ENCODE peak calls at places on chromosome 6, in nine cellular contexts. L is psoas muscle; O is naive thymus-derived CD8-positive, alpha-beta T cell; H is transverse colon; Q is neural progenitor cell; U is suprapubic skin; R is ureter; Z is HCT116; S is lower lobe of right lung. P is an unnamed sample.
A peak's percentile ranks its signal among the peaks of the same experiment; 100 is the strongest.

GRCh38 chr6:128655978-128656498 is 135.6 kb upstream of the PTPRK start:
- DNase-seq in L (no peak), O (no peak), H (no peak), Q (peak; percentile 15), U (no peak), R (no peak), Z (peak; percentile 85), S (no peak), P (no peak)

GRCh38 chr6:115783402-115784061 is 277.2 kb downstream of the FRK start:
- DNase-seq in L (no peak), O (no peak), H (no peak), Q (no peak), U (no peak), R (no peak), Z (no peak), S (no peak), P (no peak)

GRCh38 chr6:28211840-28212509 is 13.1 kb upstream of the ZSCAN9 start:
- DNase-seq in L (no peak), O (no peak), H (no peak), Q (peak; percentile 38), U (no peak), R (no peak), Z (no peak), S (no peak), P (no peak)

GRCh38 chr6:6315660-6316059 is 4.8 kb downstream of the F13A1 start:
- DNase-seq in L (no peak), O (no peak), H (peak; percentile 41), Q (peak; percentile 68), U (no peak), R (no peak), Z (peak; percentile 52), S (no peak), P (no peak)

GRCh38 chr6:137304020-137304780 is 85.0 kb upstream of the IFNGR1 start:
- DNase-seq in L (no peak), O (no peak), H (no peak), Q (no peak), U (no peak), R (no peak), Z (no peak), S (no peak), P (no peak)

GRCh38 chr6:137637161-137637560 is 143.0 kb upstream of the OLIG3 start:
- DNase-seq in L (no peak), O (no peak), H (no peak), Q (no peak), U (no peak), R (peak; percentile 45), Z (no peak), S (no peak), P (no peak)

GRCh38 chr6:161153725-161154124 is 120.1 kb downstream of the AGPAT4 start:
- DNase-seq in L (no peak), O (no peak), H (no peak), Q (no peak), U (no peak), R (no peak), Z (no peak), S (no peak), P (no peak)

GRCh38 chr6:158856261-158856660 is 37.1 kb upstream of the EZR start:
- DNase-seq in L (no peak), O (no peak), H (no peak), Q (no peak), U (no peak), R (no peak), Z (no peak), S (no peak), P (no peak)

GRCh38 chr6:163355471-163355991 is 59.0 kb upstream of the QKI start:
- DNase-seq in L (peak; percentile 79), O (no peak), H (no peak), Q (no peak), U (no peak), R (no peak), Z (no peak), S (peak; percentile 75), P (peak; percentile 83)

GRCh38 chr6:145815351-145815772 is 767 bp upstream of the FBXO30 start:
- DNase-seq in L (no peak), O (no peak), H (no peak), Q (no peak), U (no peak), R (peak; percentile 60), Z (no peak), S (no peak), P (no peak)

P was measured in heart left ventricle.